ENCODE peak calls at places on chromosome 20, in five cellular contexts. One of them, this sample, is unnamed.

GRCh38 chr20:32168184-32168910 is 39.2 kb downstream of the PLAGL2 start:
- DNase-seq in occipital lobe: no peak
- DNase-seq in activated CD4-positive, alpha-beta memory T cell treated with anti-CD3 and anti-CD28 coated beads for 36 hours: no peak
- DNase-seq in activated CD4-positive, alpha-beta T cell treated with anti-CD3 and anti-CD28 coated beads for 36 hours: no peak
- DNase-seq in right atrium auricular region: no peak
- DNase-seq in this sample: no peak

GRCh38 chr20:7248392-7248992 is 481.0 kb downstream of the BMP2 start:
- DNase-seq in occipital lobe: no peak
- DNase-seq in activated CD4-positive, alpha-beta memory T cell treated with anti-CD3 and anti-CD28 coated beads for 36 hours: no peak
- DNase-seq in activated CD4-positive, alpha-beta T cell treated with anti-CD3 and anti-CD28 coated beads for 36 hours: no peak
- DNase-seq in right atrium auricular region: no peak
- DNase-seq in this sample: no peak

GRCh38 chr20:49831022-49831769 is 18.6 kb downstream of the SLC9A8 start:
- DNase-seq in occipital lobe: no peak
- DNase-seq in activated CD4-positive, alpha-beta memory T cell treated with anti-CD3 and anti-CD28 coated beads for 36 hours: no peak
- DNase-seq in activated CD4-positive, alpha-beta T cell treated with anti-CD3 and anti-CD28 coated beads for 36 hours: no peak
- DNase-seq in right atrium auricular region: no peak
- DNase-seq in this sample: no peak

GRCh38 chr20:18767676-18768075 is 45.9 kb upstream of the SCP2D1 start:
- DNase-seq in occipital lobe: no peak
- DNase-seq in activated CD4-positive, alpha-beta memory T cell treated with anti-CD3 and anti-CD28 coated beads for 36 hours: no peak
- DNase-seq in activated CD4-positive, alpha-beta T cell treated with anti-CD3 and anti-CD28 coated beads for 36 hours: no peak
- DNase-seq in right atrium auricular region: no peak
- DNase-seq in this sample: no peak

GRCh38 chr20:18666803-18667460 is 79.1 kb downstream of the DTD1 start:
- DNase-seq in occipital lobe: no peak
- DNase-seq in activated CD4-positive, alpha-beta memory T cell treated with anti-CD3 and anti-CD28 coated beads for 36 hours: no peak
- DNase-seq in activated CD4-positive, alpha-beta T cell treated with anti-CD3 and anti-CD28 coated beads for 36 hours: no peak
- DNase-seq in right atrium auricular region: no peak
- DNase-seq in this sample: no peak

GRCh38 chr20:5195655-5196054 is 68.8 kb downstream of the CDS2 start:
- DNase-seq in occipital lobe: no peak
- DNase-seq in activated CD4-positive, alpha-beta memory T cell treated with anti-CD3 and anti-CD28 coated beads for 36 hours: no peak
- DNase-seq in activated CD4-positive, alpha-beta T cell treated with anti-CD3 and anti-CD28 coated beads for 36 hours: no peak
- DNase-seq in right atrium auricular region: no peak
- DNase-seq in this sample: no peak

GRCh38 chr20:24423291-24423690 is 46.1 kb upstream of the SYNDIG1 start:
- DNase-seq in occipital lobe: no peak
- DNase-seq in activated CD4-positive, alpha-beta memory T cell treated with anti-CD3 and anti-CD28 coated beads for 36 hours: no peak
- DNase-seq in activated CD4-positive, alpha-beta T cell treated with anti-CD3 and anti-CD28 coated beads for 36 hours: no peak
- DNase-seq in right atrium auricular region: no peak
- DNase-seq in this sample: no peak

GRCh38 chr20:13839421-13840092 is 54.7 kb downstream of the NDUFAF5 start:
- DNase-seq in occipital lobe: no peak
- DNase-seq in activated CD4-positive, alpha-beta memory T cell treated with anti-CD3 and anti-CD28 coated beads for 36 hours: no peak
- DNase-seq in activated CD4-positive, alpha-beta T cell treated with anti-CD3 and anti-CD28 coated beads for 36 hours: no peak
- DNase-seq in right atrium auricular region: no peak
- DNase-seq in this sample: peak; percentile 28

GRCh38 chr20:52824494-52825216 is 147.5 kb upstream of the TSHZ2 start:
- DNase-seq in occipital lobe: no peak
- DNase-seq in activated CD4-positive, alpha-beta memory T cell treated with anti-CD3 and anti-CD28 coated beads for 36 hours: peak; percentile 23
- DNase-seq in activated CD4-positive, alpha-beta T cell treated with anti-CD3 and anti-CD28 coated beads for 36 hours: peak; percentile 9
- DNase-seq in right atrium auricular region: no peak
- DNase-seq in this sample: no peak

GRCh38 chr20:59495166-59495565 is 109.2 kb upstream of the PHACTR3 start:
- DNase-seq in occipital lobe: no peak
- DNase-seq in activated CD4-positive, alpha-beta memory T cell treated with anti-CD3 and anti-CD28 coated beads for 36 hours: no peak
- DNase-seq in activated CD4-positive, alpha-beta T cell treated with anti-CD3 and anti-CD28 coated beads for 36 hours: no peak
- DNase-seq in right atrium auricular region: no peak
- DNase-seq in this sample: no peak

GRCh38 chr20:44370639-44371218 is 15.2 kb downstream of the HNF4A start:
- DNase-seq in occipital lobe: no peak
- DNase-seq in activated CD4-positive, alpha-beta memory T cell treated with anti-CD3 and anti-CD28 coated beads for 36 hours: no peak
- DNase-seq in activated CD4-positive, alpha-beta T cell treated with anti-CD3 and anti-CD28 coated beads for 36 hours: no peak
- DNase-seq in right atrium auricular region: no peak
- DNase-seq in this sample: no peak

GRCh38 chr20:32578840-32579239 is 6.3 kb downstream of the NOL4L start:
- DNase-seq in occipital lobe: no peak
- DNase-seq in activated CD4-positive, alpha-beta memory T cell treated with anti-CD3 and anti-CD28 coated beads for 36 hours: no peak
- DNase-seq in activated CD4-positive, alpha-beta T cell treated with anti-CD3 and anti-CD28 coated beads for 36 hours: no peak
- DNase-seq in right atrium auricular region: no peak
- DNase-seq in this sample: no peak

GRCh38 chr20:58447733-58448391 is 58.8 kb downstream of the VAPB start:
- DNase-seq in occipital lobe: no peak
- DNase-seq in activated CD4-positive, alpha-beta memory T cell treated with anti-CD3 and anti-CD28 coated beads for 36 hours: peak; percentile 72
- DNase-seq in activated CD4-positive, alpha-beta T cell treated with anti-CD3 and anti-CD28 coated beads for 36 hours: peak; percentile 77
- DNase-seq in right atrium auricular region: no peak
- DNase-seq in this sample: peak; percentile 8

GRCh38 chr20:21166801-21167200 is 40.9 kb downstream of the KIZ start:
- DNase-seq in occipital lobe: no peak
- DNase-seq in activated CD4-positive, alpha-beta memory T cell treated with anti-CD3 and anti-CD28 coated beads for 36 hours: peak; percentile 9
- DNase-seq in activated CD4-positive, alpha-beta T cell treated with anti-CD3 and anti-CD28 coated beads for 36 hours: peak; percentile 6
- DNase-seq in right atrium auricular region: no peak
- DNase-seq in this sample: no peak

GRCh38 chr20:47799116-47799715 is 13.9 kb upstream of the SULF2 start:
- DNase-seq in occipital lobe: no peak
- DNase-seq in activated CD4-positive, alpha-beta memory T cell treated with anti-CD3 and anti-CD28 coated beads for 36 hours: no peak
- DNase-seq in activated CD4-positive, alpha-beta T cell treated with anti-CD3 and anti-CD28 coated beads for 36 hours: no peak
- DNase-seq in right atrium auricular region: no peak
- DNase-seq in this sample: no peak

GRCh38 chr20:60482201-60482600 is 524.0 kb downstream of the CDH26 start:
- DNase-seq in occipital lobe: no peak
- DNase-seq in activated CD4-positive, alpha-beta memory T cell treated with anti-CD3 and anti-CD28 coated beads for 36 hours: no peak
- DNase-seq in activated CD4-positive, alpha-beta T cell treated with anti-CD3 and anti-CD28 coated beads for 36 hours: no peak
- DNase-seq in right atrium auricular region: no peak
- DNase-seq in this sample: no peak

GRCh38 chr20:40844285-40844684 is 155.2 kb upstream of the MAFB start:
- DNase-seq in occipital lobe: no peak
- DNase-seq in activated CD4-positive, alpha-beta memory T cell treated with anti-CD3 and anti-CD28 coated beads for 36 hours: no peak
- DNase-seq in activated CD4-positive, alpha-beta T cell treated with anti-CD3 and anti-CD28 coated beads for 36 hours: no peak
- DNase-seq in right atrium auricular region: no peak
- DNase-seq in this sample: no peak

GRCh38 chr20:37859406-37860171 is 43.3 kb upstream of the VSTM2L start:
- DNase-seq in occipital lobe: no peak
- DNase-seq in activated CD4-positive, alpha-beta memory T cell treated with anti-CD3 and anti-CD28 coated beads for 36 hours: no peak
- DNase-seq in activated CD4-positive, alpha-beta T cell treated with anti-CD3 and anti-CD28 coated beads for 36 hours: no peak
- DNase-seq in right atrium auricular region: no peak
- DNase-seq in this sample: no peak

GRCh38 chr20:57582029-57582378 is 21.1 kb downstream of the PCK1 start:
- DNase-seq in occipital lobe: no peak
- DNase-seq in activated CD4-positive, alpha-beta memory T cell treated with anti-CD3 and anti-CD28 coated beads for 36 hours: no peak
- DNase-seq in activated CD4-positive, alpha-beta T cell treated with anti-CD3 and anti-CD28 coated beads for 36 hours: no peak
- DNase-seq in right atrium auricular region: no peak
- DNase-seq in this sample: no peak

GRCh38 chr20:63317601-63318291 is 24.8 kb downstream of the COL20A1 start:
- DNase-seq in occipital lobe: no peak
- DNase-seq in activated CD4-positive, alpha-beta memory T cell treated with anti-CD3 and anti-CD28 coated beads for 36 hours: no peak
- DNase-seq in activated CD4-positive, alpha-beta T cell treated with anti-CD3 and anti-CD28 coated beads for 36 hours: peak; percentile 1
- DNase-seq in right atrium auricular region: no peak
- DNase-seq in this sample: no peak

GRCh38 chr20:44600301-44600700 is 17.9 kb downstream of the PKIG start:
- DNase-seq in occipital lobe: no peak
- DNase-seq in activated CD4-positive, alpha-beta memory T cell treated with anti-CD3 and anti-CD28 coated beads for 36 hours: no peak
- DNase-seq in activated CD4-positive, alpha-beta T cell treated with anti-CD3 and anti-CD28 coated beads for 36 hours: no peak
- DNase-seq in right atrium auricular region: no peak
- DNase-seq in this sample: no peak

GRCh38 chr20:63964412-63964811 is 5.3 kb downstream of the ZNF512B start:
- DNase-seq in occipital lobe: no peak
- DNase-seq in activated CD4-positive, alpha-beta memory T cell treated with anti-CD3 and anti-CD28 coated beads for 36 hours: no peak
- DNase-seq in activated CD4-positive, alpha-beta T cell treated with anti-CD3 and anti-CD28 coated beads for 36 hours: peak; percentile 4
- DNase-seq in right atrium auricular region: no peak
- DNase-seq in this sample: no peak

GRCh38 chr20:50540620-50541605 is 30.7 kb downstream of the PTPN1 start:
- DNase-seq in occipital lobe: no peak
- DNase-seq in activated CD4-positive, alpha-beta memory T cell treated with anti-CD3 and anti-CD28 coated beads for 36 hours: no peak
- DNase-seq in activated CD4-positive, alpha-beta T cell treated with anti-CD3 and anti-CD28 coated beads for 36 hours: no peak
- DNase-seq in right atrium auricular region: no peak
- DNase-seq in this sample: no peak

GRCh38 chr20:19253316-19253715 is 40.9 kb downstream of the SLC24A3 start:
- DNase-seq in occipital lobe: no peak
- DNase-seq in activated CD4-positive, alpha-beta memory T cell treated with anti-CD3 and anti-CD28 coated beads for 36 hours: no peak
- DNase-seq in activated CD4-positive, alpha-beta T cell treated with anti-CD3 and anti-CD28 coated beads for 36 hours: no peak
- DNase-seq in right atrium auricular region: no peak
- DNase-seq in this sample: no peak

GRCh38 chr20:25019381-25020155 is 27.0 kb upstream of the APMAP start:
- DNase-seq in occipital lobe: no peak
- DNase-seq in activated CD4-positive, alpha-beta memory T cell treated with anti-CD3 and anti-CD28 coated beads for 36 hours: no peak
- DNase-seq in activated CD4-positive, alpha-beta T cell treated with anti-CD3 and anti-CD28 coated beads for 36 hours: no peak
- DNase-seq in right atrium auricular region: no peak
- DNase-seq in this sample: no peak

GRCh38 chr20:63161176-63161651 is 54.7 kb downstream of the YTHDF1 start:
- DNase-seq in occipital lobe: no peak
- DNase-seq in activated CD4-positive, alpha-beta memory T cell treated with anti-CD3 and anti-CD28 coated beads for 36 hours: no peak
- DNase-seq in activated CD4-positive, alpha-beta T cell treated with anti-CD3 and anti-CD28 coated beads for 36 hours: no peak
- DNase-seq in right atrium auricular region: no peak
- DNase-seq in this sample: no peak

GRCh38 chr20:61705909-61706308 is 359.8 kb downstream of the TAF4 start:
- DNase-seq in occipital lobe: no peak
- DNase-seq in activated CD4-positive, alpha-beta memory T cell treated with anti-CD3 and anti-CD28 coated beads for 36 hours: no peak
- DNase-seq in activated CD4-positive, alpha-beta T cell treated with anti-CD3 and anti-CD28 coated beads for 36 hours: no peak
- DNase-seq in right atrium auricular region: no peak
- DNase-seq in this sample: no peak

GRCh38 chr20:63290136-63290676 is 2.8 kb upstream of the COL20A1 start:
- DNase-seq in occipital lobe: no peak
- DNase-seq in activated CD4-positive, alpha-beta memory T cell treated with anti-CD3 and anti-CD28 coated beads for 36 hours: no peak
- DNase-seq in activated CD4-positive, alpha-beta T cell treated with anti-CD3 and anti-CD28 coated beads for 36 hours: no peak
- DNase-seq in right atrium auricular region: no peak
- DNase-seq in this sample: no peak

GRCh38 chr20:48541581-48542071 is 286.2 kb downstream of the PREX1 start:
- DNase-seq in occipital lobe: no peak
- DNase-seq in activated CD4-positive, alpha-beta memory T cell treated with anti-CD3 and anti-CD28 coated beads for 36 hours: no peak
- DNase-seq in activated CD4-positive, alpha-beta T cell treated with anti-CD3 and anti-CD28 coated beads for 36 hours: no peak
- DNase-seq in right atrium auricular region: no peak
- DNase-seq in this sample: no peak

GRCh38 chr20:33261465-33261864 is 21.5 kb upstream of the BPIFB1 start:
- DNase-seq in occipital lobe: no peak
- DNase-seq in activated CD4-positive, alpha-beta memory T cell treated with anti-CD3 and anti-CD28 coated beads for 36 hours: no peak
- DNase-seq in activated CD4-positive, alpha-beta T cell treated with anti-CD3 and anti-CD28 coated beads for 36 hours: no peak
- DNase-seq in right atrium auricular region: no peak
- DNase-seq in this sample: no peak

GRCh38 chr20:64114356-64114971 is 7.1 kb upstream of the NPBWR2 start:
- DNase-seq in occipital lobe: no peak
- DNase-seq in activated CD4-positive, alpha-beta memory T cell treated with anti-CD3 and anti-CD28 coated beads for 36 hours: no peak
- DNase-seq in activated CD4-positive, alpha-beta T cell treated with anti-CD3 and anti-CD28 coated beads for 36 hours: no peak
- DNase-seq in right atrium auricular region: peak; percentile 52
- DNase-seq in this sample: no peak

GRCh38 chr20:46974669-46975434 is 80.2 kb downstream of the EYA2 start:
- DNase-seq in occipital lobe: no peak
- DNase-seq in activated CD4-positive, alpha-beta memory T cell treated with anti-CD3 and anti-CD28 coated beads for 36 hours: no peak
- DNase-seq in activated CD4-positive, alpha-beta T cell treated with anti-CD3 and anti-CD28 coated beads for 36 hours: no peak
- DNase-seq in right atrium auricular region: no peak
- DNase-seq in this sample: no peak

GRCh38 chr20:47314647-47315338 is 41.7 kb downstream of the ZMYND8 start:
- DNase-seq in occipital lobe: no peak
- DNase-seq in activated CD4-positive, alpha-beta memory T cell treated with anti-CD3 and anti-CD28 coated beads for 36 hours: no peak
- DNase-seq in activated CD4-positive, alpha-beta T cell treated with anti-CD3 and anti-CD28 coated beads for 36 hours: no peak
- DNase-seq in right atrium auricular region: no peak
- DNase-seq in this sample: no peak

GRCh38 chr20:60137657-60138245 is 179.5 kb downstream of the CDH26 start:
- DNase-seq in occipital lobe: no peak
- DNase-seq in activated CD4-positive, alpha-beta memory T cell treated with anti-CD3 and anti-CD28 coated beads for 36 hours: peak; percentile 55
- DNase-seq in activated CD4-positive, alpha-beta T cell treated with anti-CD3 and anti-CD28 coated beads for 36 hours: peak; percentile 63
- DNase-seq in right atrium auricular region: no peak
- DNase-seq in this sample: no peak

GRCh38 chr20:61037498-61037897 is 214.6 kb upstream of the CDH4 start:
- DNase-seq in occipital lobe: no peak
- DNase-seq in activated CD4-positive, alpha-beta memory T cell treated with anti-CD3 and anti-CD28 coated beads for 36 hours: no peak
- DNase-seq in activated CD4-positive, alpha-beta T cell treated with anti-CD3 and anti-CD28 coated beads for 36 hours: no peak
- DNase-seq in right atrium auricular region: no peak
- DNase-seq in this sample: no peak

GRCh38 chr20:10061641-10062040 is 26.9 kb downstream of the ANKEF1 start:
- DNase-seq in occipital lobe: no peak
- DNase-seq in activated CD4-positive, alpha-beta memory T cell treated with anti-CD3 and anti-CD28 coated beads for 36 hours: no peak
- DNase-seq in activated CD4-positive, alpha-beta T cell treated with anti-CD3 and anti-CD28 coated beads for 36 hours: no peak
- DNase-seq in right atrium auricular region: no peak
- DNase-seq in this sample: no peak

GRCh38 chr20:41649489-41649888 is 31.3 kb upstream of the CHD6 start:
- DNase-seq in occipital lobe: no peak
- DNase-seq in activated CD4-positive, alpha-beta memory T cell treated with anti-CD3 and anti-CD28 coated beads for 36 hours: no peak
- DNase-seq in activated CD4-positive, alpha-beta T cell treated with anti-CD3 and anti-CD28 coated beads for 36 hours: no peak
- DNase-seq in right atrium auricular region: no peak
- DNase-seq in this sample: no peak

GRCh38 chr20:33480071-33480470 is 9.8 kb upstream of the CBFA2T2 start:
- DNase-seq in occipital lobe: no peak
- DNase-seq in activated CD4-positive, alpha-beta memory T cell treated with anti-CD3 and anti-CD28 coated beads for 36 hours: no peak
- DNase-seq in activated CD4-positive, alpha-beta T cell treated with anti-CD3 and anti-CD28 coated beads for 36 hours: no peak
- DNase-seq in right atrium auricular region: no peak
- DNase-seq in this sample: no peak

GRCh38 chr20:23629017-23629541 is 8.7 kb downstream of the CST3 start:
- DNase-seq in occipital lobe: no peak
- DNase-seq in activated CD4-positive, alpha-beta memory T cell treated with anti-CD3 and anti-CD28 coated beads for 36 hours: no peak
- DNase-seq in activated CD4-positive, alpha-beta T cell treated with anti-CD3 and anti-CD28 coated beads for 36 hours: no peak
- DNase-seq in right atrium auricular region: peak; percentile 83
- DNase-seq in this sample: no peak